ENCODE peak calls at places on chromosomes 12 and 14, in ten cellular contexts. N is uterus, K is GM10248, S is C1 segment of cervical spinal cord, J is heart right ventricle, W is fibroblast of the aortic adventitia, U is right lobe of liver, B is AG09319, H is testis, P is MM.1S. O is an unnamed sample.

GRCh38 chr14:92973265-92973797 is 50.4 kb downstream of the CHGA start:
- DNase-seq in N (peak; percentile 93), K (no peak), S (peak; percentile 86), J (peak; percentile 79), W (peak; percentile 86), U (peak; percentile 83), B (peak; percentile 31), H (peak; percentile 93), P (no peak), O (peak; percentile 7)

GRCh38 chr14:102525213-102526143 is 15.9 kb upstream of the ANKRD9 start:
- DNase-seq in N (no peak), K (no peak), S (no peak), J (no peak), W (peak; percentile 72), U (no peak), B (no peak), H (peak; percentile 58), P (peak; percentile 28), O (peak; percentile 56)

GRCh38 chr12:75960086-75960910 is 71.3 kb downstream of the PHLDA1 start:
- DNase-seq in N (no peak), K (peak; percentile 32), S (no peak), J (no peak), W (no peak), U (no peak), B (no peak), H (no peak), P (peak; percentile 97), O (no peak)

GRCh38 chr12:64009321-64010068 is 165.0 kb downstream of the SRGAP1 start:
- DNase-seq in N (no peak), K (peak; percentile 9), S (no peak), J (no peak), W (no peak), U (no peak), B (no peak), H (no peak), P (no peak), O (no peak)

GRCh38 chr14:95183532-95184412 is 26.4 kb upstream of the DICER1 start:
- DNase-seq in N (no peak), K (peak; percentile 49), S (no peak), J (no peak), W (no peak), U (no peak), B (no peak), H (no peak), P (no peak), O (no peak)

GRCh38 chr12:130154276-130154675 is 8.0 kb upstream of the FZD10 start:
- DNase-seq in N (no peak), K (no peak), S (no peak), J (no peak), W (no peak), U (no peak), B (no peak), H (no peak), P (no peak), O (no peak)

GRCh38 chr12:111692575-111693210 is 6.8 kb downstream of the ACAD10 start:
- DNase-seq in N (no peak), K (no peak), S (no peak), J (no peak), W (no peak), U (no peak), B (no peak), H (no peak), P (no peak), O (peak; percentile 14)

GRCh38 chr12:6539276-6540134 is 5.2 kb downstream of the GAPDH start:
- DNase-seq in N (no peak), K (peak; percentile 32), S (no peak), J (no peak), W (peak; percentile 27), U (peak; percentile 52), B (no peak), H (no peak), P (no peak), O (peak; percentile 47)

GRCh38 chr12:108332791-108333382 is 6.2 kb downstream of the CMKLR1 start:
- DNase-seq in N (peak; percentile 36), K (no peak), S (peak; percentile 57), J (peak; percentile 59), W (no peak), U (peak; percentile 49), B (peak; percentile 34), H (peak; percentile 35), P (no peak), O (peak; percentile 86)

GRCh38 chr14:36167431-36167830 is 9.1 kb downstream of the PTCSC3 start:
- DNase-seq in N (no peak), K (no peak), S (no peak), J (no peak), W (no peak), U (no peak), B (no peak), H (no peak), P (no peak), O (no peak)

GRCh38 chr12:53300187-53300586 is 692 bp downstream of the MYG1 start:
- DNase-seq in N (no peak), K (no peak), S (no peak), J (no peak), W (peak; percentile 47), U (no peak), B (no peak), H (no peak), P (no peak), O (peak; percentile 23)

GRCh38 chr14:41362134-41362533 is 244.5 kb upstream of the LRFN5 start:
- DNase-seq in N (no peak), K (no peak), S (no peak), J (no peak), W (no peak), U (no peak), B (no peak), H (no peak), P (no peak), O (no peak)

GRCh38 chr12:101209319-101210302 is at the start of gene SLC5A8:
- DNase-seq in N (no peak), K (no peak), S (no peak), J (no peak), W (no peak), U (no peak), B (no peak), H (peak; percentile 25), P (no peak), O (no peak)

GRCh38 chr12:67541625-67541991 is 106.9 kb upstream of the DYRK2 start:
- DNase-seq in N (no peak), K (no peak), S (no peak), J (no peak), W (no peak), U (no peak), B (no peak), H (no peak), P (peak; percentile 78), O (no peak)

GRCh38 chr14:74401504-74402241 is 24.3 kb downstream of the SYNDIG1L start:
- DNase-seq in N (no peak), K (peak; percentile 87), S (peak; percentile 7), J (peak; percentile 21), W (no peak), U (no peak), B (no peak), H (peak; percentile 26), P (peak; percentile 76), O (peak; percentile 12)

GRCh38 chr12:70691018-70691672 is 53.9 kb upstream of the PTPRB start:
- DNase-seq in N (no peak), K (no peak), S (no peak), J (no peak), W (peak; percentile 28), U (no peak), B (no peak), H (no peak), P (no peak), O (peak; percentile 59)

GRCh38 chr14:53955671-53956426 is 776 bp downstream of the BMP4 start:
- DNase-seq in N (peak; percentile 72), K (no peak), S (no peak), J (peak; percentile 70), W (peak; percentile 34), U (peak; percentile 51), B (no peak), H (no peak), P (no peak), O (no peak)

GRCh38 chr12:2960432-2960956 is 1.3 kb downstream of the TEAD4 start:
- DNase-seq in N (no peak), K (peak; percentile 53), S (no peak), J (no peak), W (peak; percentile 39), U (no peak), B (no peak), H (no peak), P (no peak), O (peak; percentile 36)

GRCh38 chr14:101835566-101835965 is 74.1 kb downstream of the PPP2R5C start:
- DNase-seq in N (no peak), K (no peak), S (no peak), J (no peak), W (no peak), U (no peak), B (no peak), H (no peak), P (no peak), O (no peak)

GRCh38 chr12:75554556-75554880 is 43.1 kb upstream of the KRR1 start:
- DNase-seq in N (no peak), K (no peak), S (no peak), J (no peak), W (peak; percentile 44), U (no peak), B (no peak), H (no peak), P (no peak), O (no peak)

GRCh38 chr12:16325426-16325825 is 22.0 kb upstream of the MGST1 start:
- DNase-seq in N (no peak), K (no peak), S (no peak), J (no peak), W (no peak), U (no peak), B (no peak), H (no peak), P (no peak), O (peak; percentile 38)

GRCh38 chr14:92487513-92488133 is 26.0 kb upstream of the RIN3 start:
- DNase-seq in N (no peak), K (no peak), S (no peak), J (peak; percentile 21), W (no peak), U (no peak), B (no peak), H (peak; percentile 7), P (no peak), O (no peak)

GRCh38 chr12:50394469-50395029 is 1.9 kb downstream of the FAM186A start:
- DNase-seq in N (no peak), K (no peak), S (no peak), J (no peak), W (no peak), U (no peak), B (no peak), H (no peak), P (no peak), O (no peak)

GRCh38 chr12:51324953-51325352 is 979 bp upstream of the BIN2 start:
- DNase-seq in N (no peak), K (no peak), S (no peak), J (no peak), W (no peak), U (no peak), B (no peak), H (no peak), P (no peak), O (no peak)

GRCh38 chr12:122732170-122732569 is 1.5 kb upstream of the HCAR1 start:
- DNase-seq in N (no peak), K (no peak), S (no peak), J (no peak), W (no peak), U (no peak), B (no peak), H (no peak), P (no peak), O (no peak)

GRCh38 chr12:24222968-24223367 is 273.5 kb upstream of the SOX5 start:
- DNase-seq in N (no peak), K (no peak), S (no peak), J (no peak), W (peak; percentile 46), U (no peak), B (peak; percentile 38), H (no peak), P (no peak), O (peak; percentile 21)

GRCh38 chr12:117850048-117850447 is 118.7 kb downstream of the KSR2 start:
- DNase-seq in N (no peak), K (peak; percentile 55), S (no peak), J (no peak), W (peak; percentile 59), U (no peak), B (no peak), H (peak; percentile 42), P (peak; percentile 7), O (peak; percentile 42)

GRCh38 chr12:5648692-5649338 is 216.9 kb downstream of the NTF3 start:
- DNase-seq in N (no peak), K (no peak), S (no peak), J (peak; percentile 16), W (no peak), U (no peak), B (no peak), H (no peak), P (peak; percentile 14), O (peak; percentile 7)